ENCODE peak calls at places on chromosome 5, in ten cellular contexts. One of them, this sample, is unnamed.
A peak's percentile ranks its signal among the peaks of the same experiment; 100 is the strongest.

GRCh38 chr5:3564827-3565560 is 30.6 kb upstream of the IRX1 start:
- DNase-seq in aorta: no peak
- DNase-seq in choroid plexus epithelial cell: no peak
- DNase-seq in activated CD4-positive, alpha-beta memory T cell treated with anti-CD3 and anti-CD28 coated beads, Interleukin-2, amount 10 ng/mL, durations not matched to agents 7 days and 5 days: no peak
- DNase-seq in Calu3: no peak
- DNase-seq in stimulated activated naive CD4-positive, alpha-beta T cell: no peak
- DNase-seq in ELR: no peak
- DNase-seq in posterior vena cava: no peak
- DNase-seq in activated CD8-positive, alpha-beta memory T cell treated with anti-CD3 and anti-CD28 coated beads for 1 hour: no peak
- DNase-seq in occipital lobe: no peak
- DNase-seq in this sample: no peak

GRCh38 chr5:16417392-16418074 is 48.1 kb downstream of the ZNF622 start:
- DNase-seq in posterior vena cava: no peak
- DNase-seq in activated CD8-positive, alpha-beta memory T cell treated with anti-CD3 and anti-CD28 coated beads for 1 hour: no peak
- DNase-seq in activated CD4-positive, alpha-beta memory T cell treated with anti-CD3 and anti-CD28 coated beads, Interleukin-2, amount 10 ng/mL, durations not matched to agents 7 days and 5 days: no peak
- DNase-seq in ELR: no peak
- DNase-seq in Calu3: no peak
- DNase-seq in choroid plexus epithelial cell: no peak
- DNase-seq in occipital lobe: no peak
- DNase-seq in stimulated activated naive CD4-positive, alpha-beta T cell: no peak
- DNase-seq in aorta: no peak
- DNase-seq in this sample: no peak

GRCh38 chr5:143586781-143587362 is 183.4 kb upstream of the NR3C1 start:
- DNase-seq in posterior vena cava: no peak
- DNase-seq in stimulated activated naive CD4-positive, alpha-beta T cell: no peak
- DNase-seq in activated CD4-positive, alpha-beta memory T cell treated with anti-CD3 and anti-CD28 coated beads, Interleukin-2, amount 10 ng/mL, durations not matched to agents 7 days and 5 days: no peak
- DNase-seq in occipital lobe: no peak
- DNase-seq in aorta: no peak
- DNase-seq in Calu3: no peak
- DNase-seq in choroid plexus epithelial cell: no peak
- DNase-seq in ELR: no peak
- DNase-seq in activated CD8-positive, alpha-beta memory T cell treated with anti-CD3 and anti-CD28 coated beads for 1 hour: no peak
- DNase-seq in this sample: no peak

GRCh38 chr5:14871084-14871572 is 450 bp downstream of the ANKH start:
- DNase-seq in occipital lobe: no peak
- DNase-seq in aorta: peak; percentile 59
- DNase-seq in ELR: peak; percentile 42
- DNase-seq in Calu3: peak; percentile 12
- DNase-seq in activated CD4-positive, alpha-beta memory T cell treated with anti-CD3 and anti-CD28 coated beads, Interleukin-2, amount 10 ng/mL, durations not matched to agents 7 days and 5 days: peak; percentile 44
- DNase-seq in posterior vena cava: peak; percentile 85
- DNase-seq in activated CD8-positive, alpha-beta memory T cell treated with anti-CD3 and anti-CD28 coated beads for 1 hour: no peak
- DNase-seq in stimulated activated naive CD4-positive, alpha-beta T cell: peak; percentile 32
- DNase-seq in choroid plexus epithelial cell: no peak
- DNase-seq in this sample: peak; percentile 23

GRCh38 chr5:107275333-107275732 is 395.4 kb downstream of the EFNA5 start:
- DNase-seq in occipital lobe: no peak
- DNase-seq in posterior vena cava: no peak
- DNase-seq in stimulated activated naive CD4-positive, alpha-beta T cell: no peak
- DNase-seq in activated CD4-positive, alpha-beta memory T cell treated with anti-CD3 and anti-CD28 coated beads, Interleukin-2, amount 10 ng/mL, durations not matched to agents 7 days and 5 days: no peak
- DNase-seq in ELR: no peak
- DNase-seq in activated CD8-positive, alpha-beta memory T cell treated with anti-CD3 and anti-CD28 coated beads for 1 hour: no peak
- DNase-seq in Calu3: no peak
- DNase-seq in choroid plexus epithelial cell: no peak
- DNase-seq in aorta: no peak
- DNase-seq in this sample: no peak

GRCh38 chr5:169914766-169915165 is 65.5 kb downstream of the INSYN2B start:
- DNase-seq in activated CD8-positive, alpha-beta memory T cell treated with anti-CD3 and anti-CD28 coated beads for 1 hour: no peak
- DNase-seq in aorta: no peak
- DNase-seq in posterior vena cava: no peak
- DNase-seq in occipital lobe: peak; percentile 34
- DNase-seq in ELR: no peak
- DNase-seq in Calu3: no peak
- DNase-seq in stimulated activated naive CD4-positive, alpha-beta T cell: no peak
- DNase-seq in choroid plexus epithelial cell: peak; percentile 88
- DNase-seq in activated CD4-positive, alpha-beta memory T cell treated with anti-CD3 and anti-CD28 coated beads, Interleukin-2, amount 10 ng/mL, durations not matched to agents 7 days and 5 days: no peak
- DNase-seq in this sample: no peak

GRCh38 chr5:27473300-27474053 is 435.1 kb upstream of the CDH9 start:
- DNase-seq in Calu3: no peak
- DNase-seq in aorta: no peak
- DNase-seq in occipital lobe: no peak
- DNase-seq in activated CD4-positive, alpha-beta memory T cell treated with anti-CD3 and anti-CD28 coated beads, Interleukin-2, amount 10 ng/mL, durations not matched to agents 7 days and 5 days: no peak
- DNase-seq in choroid plexus epithelial cell: no peak
- DNase-seq in posterior vena cava: no peak
- DNase-seq in ELR: no peak
- DNase-seq in stimulated activated naive CD4-positive, alpha-beta T cell: no peak
- DNase-seq in activated CD8-positive, alpha-beta memory T cell treated with anti-CD3 and anti-CD28 coated beads for 1 hour: no peak
- DNase-seq in this sample: no peak

GRCh38 chr5:61641748-61642565 is 309.9 kb downstream of the ZSWIM6 start:
- DNase-seq in activated CD8-positive, alpha-beta memory T cell treated with anti-CD3 and anti-CD28 coated beads for 1 hour: no peak
- DNase-seq in ELR: peak; percentile 37
- DNase-seq in activated CD4-positive, alpha-beta memory T cell treated with anti-CD3 and anti-CD28 coated beads, Interleukin-2, amount 10 ng/mL, durations not matched to agents 7 days and 5 days: no peak
- DNase-seq in aorta: no peak
- DNase-seq in stimulated activated naive CD4-positive, alpha-beta T cell: no peak
- DNase-seq in occipital lobe: no peak
- DNase-seq in Calu3: no peak
- DNase-seq in choroid plexus epithelial cell: peak; percentile 41
- DNase-seq in posterior vena cava: no peak
- DNase-seq in this sample: no peak

GRCh38 chr5:40991168-40991980 is 79.8 kb downstream of the MROH2B start:
- DNase-seq in aorta: peak; percentile 78
- DNase-seq in ELR: peak; percentile 6
- DNase-seq in choroid plexus epithelial cell: peak; percentile 99
- DNase-seq in activated CD4-positive, alpha-beta memory T cell treated with anti-CD3 and anti-CD28 coated beads, Interleukin-2, amount 10 ng/mL, durations not matched to agents 7 days and 5 days: no peak
- DNase-seq in posterior vena cava: peak; percentile 82
- DNase-seq in Calu3: no peak
- DNase-seq in stimulated activated naive CD4-positive, alpha-beta T cell: no peak
- DNase-seq in activated CD8-positive, alpha-beta memory T cell treated with anti-CD3 and anti-CD28 coated beads for 1 hour: no peak
- DNase-seq in occipital lobe: no peak
- DNase-seq in this sample: no peak

GRCh38 chr5:32545102-32545847 is 40.1 kb upstream of the SUB1 start:
- DNase-seq in stimulated activated naive CD4-positive, alpha-beta T cell: no peak
- DNase-seq in Calu3: no peak
- DNase-seq in choroid plexus epithelial cell: no peak
- DNase-seq in occipital lobe: peak; percentile 26
- DNase-seq in posterior vena cava: no peak
- DNase-seq in activated CD4-positive, alpha-beta memory T cell treated with anti-CD3 and anti-CD28 coated beads, Interleukin-2, amount 10 ng/mL, durations not matched to agents 7 days and 5 days: no peak
- DNase-seq in aorta: no peak
- DNase-seq in ELR: no peak
- DNase-seq in activated CD8-positive, alpha-beta memory T cell treated with anti-CD3 and anti-CD28 coated beads for 1 hour: no peak
- DNase-seq in this sample: no peak

This sample was measured in LoVo.